ENCODE peak calls at places on chromosomes 12 and 14, in nine cellular contexts. R, K, A, F, W, E, M, H and O are unnamed samples.

GRCh38 chr12:113333877-113334785 is 778 bp downstream of the SLC8B1 start:
- DNase-seq in R (peak; percentile 26), K (peak; percentile 36), A (no peak), F (no peak), W (no peak), E (no peak), M (no peak), H (no peak), O (no peak)

GRCh38 chr14:33432407-33433023 is 493.8 kb downstream of the NPAS3 start:
- DNase-seq in R (peak; percentile 32), K (no peak), A (peak; percentile 1), F (no peak), W (peak; percentile 39), E (no peak), M (no peak), H (no peak), O (no peak)

GRCh38 chr14:55329999-55330710 is 58.9 kb downstream of the FBXO34 start:
- DNase-seq in R (no peak), K (no peak), A (no peak), F (no peak), W (no peak), E (no peak), M (no peak), H (no peak), O (no peak)

GRCh38 chr14:59422069-59422881 is 42.9 kb downstream of the GPR135 start:
- DNase-seq in R (no peak), K (no peak), A (no peak), F (no peak), W (peak; percentile 34), E (no peak), M (no peak), H (no peak), O (no peak)

GRCh38 chr12:124548854-124549378 is 18.5 kb downstream of the NCOR2 start:
- DNase-seq in R (peak; percentile 36), K (no peak), A (no peak), F (no peak), W (no peak), E (peak; percentile 66), M (no peak), H (no peak), O (no peak)

GRCh38 chr12:67873355-67873754 is 115.9 kb upstream of the IFNG-AS1 start:
- DNase-seq in R (no peak), K (no peak), A (no peak), F (no peak), W (no peak), E (no peak), M (no peak), H (no peak), O (no peak)

GRCh38 chr12:41619705-41620104 is 431.6 kb downstream of the PDZRN4 start:
- DNase-seq in R (no peak), K (no peak), A (no peak), F (no peak), W (no peak), E (no peak), M (no peak), H (no peak), O (no peak)

GRCh38 chr14:50830044-50830931 is 674 bp downstream of the NIN start:
- DNase-seq in R (peak; percentile 52), K (peak; percentile 54), A (peak; percentile 9), F (no peak), W (peak; percentile 73), E (peak; percentile 48), M (peak; percentile 78), H (peak; percentile 81), O (peak; percentile 19)

GRCh38 chr12:101468948-101469347 is 6.2 kb upstream of the SPIC start:
- DNase-seq in R (no peak), K (no peak), A (no peak), F (no peak), W (no peak), E (no peak), M (no peak), H (no peak), O (no peak)

GRCh38 chr12:97275261-97276197 is 187.1 kb upstream of the RMST start:
- DNase-seq in R (no peak), K (no peak), A (no peak), F (no peak), W (no peak), E (no peak), M (peak; percentile 60), H (peak; percentile 39), O (no peak)

GRCh38 chr12:117005417-117006046 is 93.7 kb downstream of the TESC start:
- DNase-seq in R (no peak), K (no peak), A (no peak), F (no peak), W (no peak), E (no peak), M (no peak), H (no peak), O (no peak)

GRCh38 chr12:42730286-42730685 is 140.7 kb upstream of the PRICKLE1 start:
- DNase-seq in R (no peak), K (no peak), A (no peak), F (no peak), W (no peak), E (peak; percentile 35), M (no peak), H (no peak), O (no peak)

GRCh38 chr12:89783321-89784060 is 74.9 kb upstream of the ATP2B1 start:
- DNase-seq in R (no peak), K (no peak), A (no peak), F (no peak), W (peak; percentile 90), E (no peak), M (no peak), H (no peak), O (no peak)

GRCh38 chr12:100427078-100427477 is 46.6 kb upstream of the NR1H4 start:
- DNase-seq in R (no peak), K (no peak), A (peak; percentile 35), F (peak; percentile 23), W (no peak), E (no peak), M (no peak), H (no peak), O (no peak)

GRCh38 chr14:76268700-76269099 is 107.2 kb upstream of the ESRRB start:
- DNase-seq in R (no peak), K (no peak), A (no peak), F (no peak), W (no peak), E (no peak), M (no peak), H (no peak), O (no peak)

GRCh38 chr12:52188658-52189057 is 3.2 kb downstream of the KRT80 start:
- DNase-seq in R (no peak), K (no peak), A (no peak), F (no peak), W (no peak), E (no peak), M (no peak), H (no peak), O (no peak)
- H3K4me1 ChIP-seq in R (peaks cover 17% of the 10 kb centered on the region), K (peaks cover 49% of the 10 kb centered on the region), A (peaks cover 91% of the 10 kb centered on the region), F (peaks cover 58% of the 10 kb centered on the region), W (peaks cover 10% of the 10 kb centered on the region), E (peaks cover 90% of the 10 kb centered on the region), M (peaks cover 64% of the 10 kb centered on the region), H (no peaks in the 10 kb centered on the region), O (peaks cover 54% of the 10 kb centered on the region)

GRCh38 chr12:6457220-6457945 is 5.5 kb downstream of the TAPBPL start:
- DNase-seq in R (no peak), K (no peak), A (no peak), F (no peak), W (no peak), E (no peak), M (no peak), H (no peak), O (peak; percentile 47)
- H3K4me1 ChIP-seq in R (peaks cover 7% of the 10 kb centered on the region), K (peaks cover 34% of the 10 kb centered on the region), A (peaks cover 6% of the 10 kb centered on the region), F (no peaks in the 10 kb centered on the region), W (peaks cover 5% of the 10 kb centered on the region), E (peaks cover 9% of the 10 kb centered on the region), M (peaks cover 10% of the 10 kb centered on the region), H (no peaks in the 10 kb centered on the region), O (peaks cover 10% of the 10 kb centered on the region)

GRCh38 chr14:93953739-93954515 is 22.4 kb downstream of the ASB2 start:
- DNase-seq in R (no peak), K (no peak), A (no peak), F (no peak), W (no peak), E (no peak), M (no peak), H (no peak), O (no peak)
- H3K4me1 ChIP-seq in R (no peaks in the 10 kb centered on the region), K (peaks cover 72% of the 10 kb centered on the region), A (peaks cover 8% of the 10 kb centered on the region), F (peaks cover 16% of the 10 kb centered on the region), W (peaks cover 53% of the 10 kb centered on the region), E (peaks cover 13% of the 10 kb centered on the region), M (peaks cover under 1% of the 10 kb centered on the region), H (no peaks in the 10 kb centered on the region), O (peaks cover 35% of the 10 kb centered on the region)

GRCh38 chr12:120117961-120118709 is 1.6 kb upstream of the RAB35 start:
- DNase-seq in R (no peak), K (no peak), A (peak; percentile 65), F (no peak), W (peak; percentile 5), E (peak; percentile 30), M (no peak), H (peak; percentile 88), O (no peak)
- H3K4me1 ChIP-seq in R (peaks cover 30% of the 10 kb centered on the region), K (peaks cover 50% of the 10 kb centered on the region), A (peaks cover 33% of the 10 kb centered on the region), F (peaks cover 17% of the 10 kb centered on the region), W (peaks cover 3% of the 10 kb centered on the region), E (peaks cover 32% of the 10 kb centered on the region), M (peaks cover 12% of the 10 kb centered on the region), H (peaks cover 6% of the 10 kb centered on the region), O (peaks cover 13% of the 10 kb centered on the region)

GRCh38 chr12:9106067-9106466 is 9.7 kb downstream of the A2M start:
- DNase-seq in R (no peak), K (no peak), A (no peak), F (no peak), W (no peak), E (no peak), M (no peak), H (no peak), O (no peak)
- H3K4me1 ChIP-seq in R (no peaks in the 10 kb centered on the region), K (peaks cover 25% of the 10 kb centered on the region), A (no peaks in the 10 kb centered on the region), F (no peaks in the 10 kb centered on the region), W (peaks cover 3% of the 10 kb centered on the region), E (no peaks in the 10 kb centered on the region), M (no peaks in the 10 kb centered on the region), H (no peaks in the 10 kb centered on the region), O (no peaks in the 10 kb centered on the region)

GRCh38 chr12:92132282-92132681 is 13.4 kb downstream of the BTG1 start:
- DNase-seq in R (no peak), K (no peak), A (no peak), F (no peak), W (no peak), E (no peak), M (no peak), H (no peak), O (no peak)
- H3K4me1 ChIP-seq in R (peaks cover 44% of the 10 kb centered on the region), K (peaks cover 70% of the 10 kb centered on the region), A (peaks cover 60% of the 10 kb centered on the region), F (no peaks in the 10 kb centered on the region), W (peaks cover 69% of the 10 kb centered on the region), E (peaks cover 34% of the 10 kb centered on the region), M (peaks cover 31% of the 10 kb centered on the region), H (peaks cover 8% of the 10 kb centered on the region), O (peaks cover 32% of the 10 kb centered on the region)

GRCh38 chr14:24151404-24152080 is 4.2 kb downstream of the RNF31 start:
- DNase-seq in R (no peak), K (no peak), A (no peak), F (no peak), W (no peak), E (no peak), M (no peak), H (no peak), O (no peak)
- H3K4me1 ChIP-seq in R (peaks cover 9% of the 10 kb centered on the region), K (peaks cover 33% of the 10 kb centered on the region), A (peaks cover 6% of the 10 kb centered on the region), F (peaks cover 5% of the 10 kb centered on the region), W (peaks cover 4% of the 10 kb centered on the region), E (peaks cover 9% of the 10 kb centered on the region), M (peaks cover 7% of the 10 kb centered on the region), H (no peaks in the 10 kb centered on the region), O (peaks cover 8% of the 10 kb centered on the region)